ENCODE peak calls at places on chromosomes 1 and 21, in ten cellular contexts. M is aorta; W is neuronal stem cell; F is ovary; D is adrenal gland; L is CD8-positive, alpha-beta memory T cell; N is right atrium auricular region; T is right lobe of liver; I is lung; K is neural progenitor cell. U is an unnamed sample. For H3K27me3, the result is how much of the 10 kb centered on the place peaks cover.

GRCh38 chr1:233473549-233474204 is 140.2 kb upstream of the KCNK1 start:
- DNase-seq in M (no peak), W (no peak), F (no peak), D (no peak), L (no peak), N (no peak), T (peak), I (no peak), K (no peak), U (no peak)

GRCh38 chr1:219121634-219122033 is 52.0 kb upstream of the LYPLAL1 start:
- DNase-seq in M (no peak), W (no peak), F (no peak), D (no peak), L (no peak), N (no peak), T (no peak), I (no peak), K (peak), U (peak)

GRCh38 chr1:180415985-180416633 is 86.3 kb downstream of the ACBD6 start:
- DNase-seq in M (no peak), W (peak), F (no peak), D (no peak), L (no peak), N (no peak), T (no peak), I (no peak), K (peak), U (peak)

GRCh38 chr1:86504895-86505625 is 36.3 kb downstream of the CLCA1 start:
- DNase-seq in M (no peak), W (no peak), F (no peak), D (no peak), L (no peak), N (no peak), T (no peak), I (no peak), K (no peak), U (no peak)

GRCh38 chr1:18632711-18633427 is 2.2 kb downstream of the PAX7 start:
- DNase-seq in M (no peak), W (no peak), F (no peak), D (no peak), L (no peak), N (no peak), T (no peak), I (peak), K (peak), U (peak)

GRCh38 chr1:145717833-145718232 is 1.5 kb upstream of the CD160 start:
- DNase-seq in M (no peak), W (no peak), F (no peak), D (no peak), L (no peak), N (no peak), T (peak), I (no peak), K (no peak), U (no peak)

GRCh38 chr21:35178098-35178497 is 129.0 kb upstream of the RUNX1 start:
- DNase-seq in M (no peak), W (no peak), F (no peak), D (no peak), L (no peak), N (no peak), T (no peak), I (no peak), K (no peak), U (no peak)

GRCh38 chr21:42337830-42338729 is 12.7 kb downstream of the TFF2 start:
- DNase-seq in M (no peak), W (peak), F (peak), D (peak), L (peak), N (peak), T (peak), I (peak), K (peak), U (peak)

GRCh38 chr1:60867782-60868181 is 214.6 kb upstream of the NFIA start:
- DNase-seq in M (no peak), W (no peak), F (no peak), D (no peak), L (no peak), N (no peak), T (no peak), I (no peak), K (peak), U (no peak)
- H3K27me3 ChIP-seq in M (under half), W (under half), F (under half), D (under half), L (under half), N (under half), T (under half), I (under half), K (under half), U (under half)

GRCh38 chr1:165239873-165240272 is 116.6 kb downstream of the LMX1A start:
- DNase-seq in M (no peak), W (no peak), F (no peak), D (no peak), L (no peak), N (no peak), T (no peak), I (no peak), K (no peak), U (no peak)

GRCh38 chr1:165235158-165235776 is 121.2 kb downstream of the LMX1A start:
- DNase-seq in M (peak), W (peak), F (no peak), D (no peak), L (no peak), N (no peak), T (peak), I (no peak), K (peak), U (peak)

GRCh38 chr1:165240486-165240885 is 116.0 kb downstream of the LMX1A start:
- DNase-seq in M (no peak), W (no peak), F (no peak), D (no peak), L (no peak), N (no peak), T (no peak), I (no peak), K (no peak), U (no peak)

GRCh38 chr1:165234149-165234548 is 122.4 kb downstream of the LMX1A start:
- DNase-seq in M (no peak), W (no peak), F (no peak), D (no peak), L (no peak), N (no peak), T (no peak), I (no peak), K (no peak), U (no peak)

GRCh38 chr1:165235777-165236285 is 120.7 kb downstream of the LMX1A start:
- DNase-seq in M (peak), W (peak), F (no peak), D (no peak), L (no peak), N (no peak), T (peak), I (no peak), K (peak), U (peak)
- H3K27ac ChIP-seq in M (no peak), W (peak), F (no peak), D (no peak), L (no peak), N (no peak), T (peak), I (no peak), K (peak), U (no peak)

GRCh38 chr1:209697082-209697481 is 7.6 kb upstream of the HSD11B1 start:
- DNase-seq in M (no peak), W (no peak), F (no peak), D (no peak), L (no peak), N (no peak), T (no peak), I (no peak), K (no peak), U (peak)
- H3K27me3 ChIP-seq in M (under half), W (under half), F (under half), D (under half), L (under half), N (under half), T (under half), I (under half), K (under half), U (under half)

DNA sequence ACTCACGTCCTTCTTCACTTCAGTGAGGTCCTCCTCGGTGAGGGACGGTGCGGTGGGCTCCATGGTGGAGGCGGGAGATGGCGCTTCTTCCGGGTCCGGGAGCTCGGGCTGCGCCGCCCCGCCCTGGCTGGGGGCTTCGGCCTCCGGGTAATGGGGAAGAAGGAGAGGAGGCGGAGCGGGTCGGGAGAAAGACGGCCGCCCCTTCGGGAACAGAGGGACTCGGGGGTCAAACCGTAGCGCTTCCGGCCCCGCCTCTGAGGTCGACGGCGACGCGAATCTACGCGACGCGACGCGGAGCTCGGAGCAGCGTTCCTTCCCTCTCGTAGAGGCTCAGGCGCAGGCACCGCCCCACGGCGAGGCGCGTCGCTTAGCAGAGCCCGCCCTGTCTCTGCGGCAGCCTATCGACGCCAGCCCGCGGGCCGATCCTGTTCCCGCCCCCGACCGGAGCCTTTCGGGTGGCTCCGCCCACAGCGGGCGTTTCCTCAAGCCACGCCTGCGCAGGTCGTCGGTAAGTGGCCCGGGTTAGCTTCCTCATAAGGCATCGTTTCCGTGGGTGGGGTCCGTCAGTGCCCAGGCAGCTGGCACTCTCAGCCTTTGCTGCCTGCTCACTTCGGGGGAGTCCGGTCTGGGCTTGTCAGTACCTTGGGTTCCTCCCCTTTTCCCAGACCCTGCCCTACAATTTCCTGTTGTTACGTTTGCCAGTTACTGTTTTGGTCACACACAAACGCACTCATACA is at the start of gene BCL10:
- DNase-seq in M (peak), W (peak), F (peak), D (peak), L (peak), N (peak), T (peak), I (peak), K (peak), U (peak)
- H3K27ac ChIP-seq in M (peak), W (peak), F (peak), D (peak), L (peak), N (peak), T (peak), I (peak), K (peak), U (peak)

DNA sequence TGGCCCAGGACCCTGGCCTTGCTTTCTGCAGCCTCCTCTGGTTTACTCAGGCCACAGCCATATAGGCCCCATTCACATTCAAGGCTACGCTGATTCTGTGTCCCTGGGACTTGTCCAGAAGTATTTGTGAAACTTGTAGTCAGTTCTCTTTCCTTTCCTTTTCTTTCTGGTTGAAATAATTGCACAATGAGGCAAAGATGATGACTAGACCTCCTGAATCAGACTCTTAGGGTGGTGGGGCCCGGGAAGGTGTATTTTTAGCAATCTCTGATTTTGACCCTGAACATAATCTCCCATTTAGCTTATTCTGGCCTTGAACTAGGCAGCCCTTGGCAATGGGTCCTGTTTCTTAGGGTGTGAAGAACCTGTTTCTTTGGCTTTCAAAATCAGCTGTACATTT is 39.9 kb downstream of the STUM start:
- DNase-seq in M (no peak), W (no peak), F (no peak), D (peak), L (no peak), N (no peak), T (no peak), I (no peak), K (no peak), U (no peak)
- H3K27me3 ChIP-seq in M (under half), W (under half), F (under half), D (under half), L (under half), N (under half), T (under half), I (under half), K (under half), U (under half)

GRCh38 chr1:204259782-204260181 is 46.0 kb upstream of the GOLT1A start:
- DNase-seq in M (peak), W (no peak), F (no peak), D (no peak), L (no peak), N (no peak), T (no peak), I (no peak), K (no peak), U (no peak)

GRCh38 chr1:204259196-204259595 is 45.4 kb upstream of the GOLT1A start:
- DNase-seq in M (peak), W (no peak), F (no peak), D (no peak), L (no peak), N (no peak), T (no peak), I (no peak), K (no peak), U (no peak)

GRCh38 chr1:204257446-204257845 is 43.7 kb upstream of the GOLT1A start:
- DNase-seq in M (peak), W (no peak), F (no peak), D (no peak), L (no peak), N (no peak), T (no peak), I (no peak), K (no peak), U (no peak)

GRCh38 chr1:204256531-204256930 is 42.7 kb upstream of the GOLT1A start:
- DNase-seq in M (peak), W (no peak), F (no peak), D (no peak), L (no peak), N (no peak), T (peak), I (no peak), K (no peak), U (no peak)

GRCh38 chr1:204258213-204259115 is 44.7 kb upstream of the GOLT1A start:
- DNase-seq in M (peak), W (peak), F (peak), D (peak), L (no peak), N (no peak), T (peak), I (peak), K (peak), U (peak)
- H3K27ac ChIP-seq in M (no peak), W (no peak), F (no peak), D (no peak), L (no peak), N (no peak), T (no peak), I (no peak), K (no peak), U (no peak)

DNA sequence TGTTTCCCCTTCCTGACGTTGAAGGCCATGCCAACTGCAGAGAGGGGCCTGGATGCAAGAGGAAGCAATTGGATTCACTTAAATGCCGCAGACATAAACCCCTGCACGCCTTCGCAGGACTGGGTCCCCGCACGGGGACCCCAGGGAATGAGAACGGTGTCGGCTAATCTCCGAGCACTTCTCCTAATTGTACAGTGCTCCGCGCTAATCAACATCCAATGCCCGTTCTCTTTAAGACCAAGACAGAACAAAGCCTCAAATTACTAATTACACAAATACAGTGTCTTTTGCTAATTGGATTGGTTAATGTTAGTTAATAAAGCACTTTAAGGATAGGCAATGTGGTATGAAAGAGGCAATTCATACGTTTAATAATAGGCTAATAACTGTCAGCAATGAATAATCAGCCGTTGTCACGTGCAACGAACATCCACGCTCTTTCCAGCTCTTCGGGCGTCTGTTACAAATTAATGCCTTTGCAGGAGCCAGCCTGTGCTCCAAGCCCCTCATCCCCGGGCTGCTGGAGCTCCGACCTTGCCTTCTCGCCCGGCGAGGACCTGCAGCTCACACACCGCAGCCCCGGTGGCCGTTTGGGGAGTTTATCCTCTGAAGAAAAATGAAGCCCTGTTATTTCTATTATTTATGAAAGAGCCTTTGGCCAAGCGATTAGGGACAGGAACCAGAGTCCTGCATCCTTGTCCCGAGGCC is 157.8 kb downstream of the PRDM16 start:
- DNase-seq in M (no peak), W (no peak), F (no peak), D (no peak), L (no peak), N (no peak), T (no peak), I (no peak), K (no peak), U (no peak)
- H3K27me3 ChIP-seq in M (under half), W (under half), F (under half), D (under half), L (under half), N (under half), T (under half), I (under half), K (under half), U (half or more)